ENCODE peak calls at places on chromosomes 2 and 18, in six cellular contexts. One of them, this sample, is unnamed.
A peak's percentile ranks its signal among the peaks of the same experiment; 100 is the strongest.

GRCh38 chr2:30095402-30095801 is 51.4 kb upstream of the YPEL5 start:
- ATAC-seq in upper lobe of left lung: no peak
- ATAC-seq in HCT116: no peak
- ATAC-seq in GM12878: no peak
- ATAC-seq in HepG2: no peak
- ATAC-seq in K562: no peak
- ATAC-seq in this sample: no peak

GRCh38 chr18:10421859-10422258 is 32.6 kb upstream of the APCDD1 start:
- ATAC-seq in upper lobe of left lung: no peak
- ATAC-seq in HCT116: no peak
- ATAC-seq in GM12878: no peak
- ATAC-seq in HepG2: no peak
- ATAC-seq in K562: no peak
- ATAC-seq in this sample: peak; percentile 42

GRCh38 chr2:235588750-235589149 is 94.9 kb downstream of the AGAP1 start:
- ATAC-seq in upper lobe of left lung: no peak
- ATAC-seq in HCT116: no peak
- ATAC-seq in GM12878: no peak
- ATAC-seq in HepG2: no peak
- ATAC-seq in K562: no peak
- ATAC-seq in this sample: no peak

GRCh38 chr18:22585821-22586220 is 168.1 kb upstream of the CTAGE1 start:
- ATAC-seq in upper lobe of left lung: no peak
- ATAC-seq in HCT116: no peak
- ATAC-seq in GM12878: no peak
- ATAC-seq in HepG2: no peak
- ATAC-seq in K562: no peak
- ATAC-seq in this sample: no peak

GRCh38 chr2:69581774-69582581 is 61.6 kb downstream of the AAK1 start:
- ATAC-seq in upper lobe of left lung: no peak
- ATAC-seq in HCT116: no peak
- ATAC-seq in GM12878: peak; percentile 64
- ATAC-seq in HepG2: peak; percentile 61
- ATAC-seq in K562: peak; percentile 56
- ATAC-seq in this sample: no peak

GRCh38 chr2:41894563-41895333 is 153.1 kb upstream of the PKDCC start:
- ATAC-seq in upper lobe of left lung: no peak
- ATAC-seq in HCT116: no peak
- ATAC-seq in GM12878: no peak
- ATAC-seq in HepG2: peak; percentile 93
- ATAC-seq in K562: no peak
- ATAC-seq in this sample: no peak

GRCh38 chr2:101406867-101407266 is 19.6 kb upstream of the CREG2 start:
- ATAC-seq in upper lobe of left lung: no peak
- ATAC-seq in HCT116: no peak
- ATAC-seq in GM12878: no peak
- ATAC-seq in HepG2: no peak
- ATAC-seq in K562: no peak
- ATAC-seq in this sample: no peak

GRCh38 chr2:199594443-199594842 is 136.7 kb upstream of the SATB2 start:
- ATAC-seq in upper lobe of left lung: peak; percentile 31
- ATAC-seq in HCT116: no peak
- ATAC-seq in GM12878: no peak
- ATAC-seq in HepG2: peak; percentile 35
- ATAC-seq in K562: no peak
- ATAC-seq in this sample: no peak

GRCh38 chr2:136253288-136254004 is 135.5 kb upstream of the CXCR4 start:
- ATAC-seq in upper lobe of left lung: no peak
- ATAC-seq in HCT116: no peak
- ATAC-seq in GM12878: peak; percentile 10
- ATAC-seq in HepG2: no peak
- ATAC-seq in K562: no peak
- ATAC-seq in this sample: peak; percentile 34

GRCh38 chr2:105711394-105711793 is 33.3 kb upstream of the NCK2 start:
- ATAC-seq in upper lobe of left lung: no peak
- ATAC-seq in HCT116: no peak
- ATAC-seq in GM12878: no peak
- ATAC-seq in HepG2: no peak
- ATAC-seq in K562: no peak
- ATAC-seq in this sample: no peak
- TF ChIP-seq POLR2A in upper lobe of left lung: no peak
- TF ChIP-seq POLR2A in HCT116: no peak
- TF ChIP-seq POLR2A in GM12878: no peak
- TF ChIP-seq POLR2A in HepG2: no peak
- TF ChIP-seq POLR2A in K562: no peak
- TF ChIP-seq POLR2A in this sample: no peak

DNA sequence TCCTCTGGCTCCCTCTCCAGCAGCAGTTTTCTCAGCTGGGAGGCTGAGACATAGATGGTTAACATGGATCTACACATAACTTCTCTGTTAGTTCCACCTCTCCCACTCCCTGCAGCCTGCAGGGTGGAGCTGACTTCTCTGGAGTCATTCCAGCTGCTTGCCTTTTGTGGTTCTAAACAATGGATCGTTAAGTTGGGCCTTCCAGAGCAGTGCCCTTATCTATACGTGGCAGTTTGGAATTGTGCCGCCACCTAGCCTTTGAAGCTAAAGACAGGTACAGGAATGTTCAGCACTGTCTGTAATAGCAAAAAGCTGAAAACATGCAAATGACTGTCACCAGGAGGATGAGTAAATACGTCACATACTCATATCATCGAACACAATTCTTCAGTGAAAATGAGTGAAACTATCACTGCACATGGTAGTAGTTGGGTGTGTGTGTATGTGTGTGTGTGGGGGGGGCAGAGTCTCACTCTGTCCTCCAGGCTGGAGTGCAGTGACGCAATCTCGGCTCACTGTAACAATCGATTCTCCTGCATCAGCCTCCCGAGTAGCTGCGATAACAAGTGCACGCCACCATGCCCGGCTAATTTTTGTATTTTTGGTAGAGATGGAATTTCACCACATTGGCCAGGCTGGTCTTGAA is 50.3 kb downstream of the SH2D6 start:
- ATAC-seq in upper lobe of left lung: no peak
- ATAC-seq in HCT116: peak; percentile 85
- ATAC-seq in GM12878: no peak
- ATAC-seq in HepG2: peak; percentile 80
- ATAC-seq in K562: peak; percentile 80
- ATAC-seq in this sample: no peak
- TF ChIP-seq POLR2AphosphoS5 in upper lobe of left lung: no peak
- TF ChIP-seq POLR2AphosphoS5 in HCT116: peak; percentile 29
- TF ChIP-seq POLR2AphosphoS5 in GM12878: no peak
- TF ChIP-seq POLR2AphosphoS5 in HepG2: no peak
- TF ChIP-seq POLR2AphosphoS5 in K562: no peak
- TF ChIP-seq POLR2AphosphoS5 in this sample: no peak

DNA sequence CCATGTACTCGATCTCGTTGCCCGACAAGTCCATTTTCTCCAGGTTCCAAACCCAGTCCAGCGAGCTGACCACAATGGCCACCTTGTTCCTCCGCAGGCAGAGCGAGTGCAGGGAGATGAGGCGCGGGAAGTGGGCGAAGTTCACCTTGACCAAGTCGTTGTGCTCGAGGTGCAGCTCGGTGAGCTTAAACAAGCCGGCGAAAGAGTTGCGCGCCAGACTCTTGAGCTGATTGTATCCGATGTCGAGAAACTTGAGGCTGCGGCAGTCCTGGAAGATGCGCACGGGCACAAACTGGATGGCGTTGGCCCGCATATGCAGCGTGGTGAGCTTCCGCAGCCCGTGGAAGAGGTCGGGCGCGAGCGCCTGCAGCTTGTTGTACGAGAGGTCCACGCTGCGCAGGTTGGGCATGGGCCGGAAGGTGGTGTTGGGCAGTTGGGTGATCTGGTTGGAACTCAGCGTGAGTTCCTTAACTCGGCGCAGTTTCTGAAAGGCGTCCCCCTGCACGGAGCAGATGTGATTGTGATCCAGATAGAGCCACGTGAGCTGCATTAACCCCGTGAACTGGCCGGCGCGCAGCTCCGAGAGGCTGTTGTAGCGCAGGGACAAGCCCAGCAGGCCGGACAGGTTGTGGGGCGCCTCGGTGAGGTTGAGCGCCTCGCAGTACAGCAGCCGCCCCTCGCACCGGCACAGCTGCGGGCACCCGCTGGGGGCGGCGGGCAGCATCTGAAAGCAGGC is 1.4 kb downstream of the LRRTM1 start:
- ATAC-seq in upper lobe of left lung: peak; percentile 32
- ATAC-seq in HCT116: no peak
- ATAC-seq in GM12878: no peak
- ATAC-seq in HepG2: no peak
- ATAC-seq in K562: peak; percentile 41
- ATAC-seq in this sample: peak; percentile 32
- H3K27me3 ChIP-seq in upper lobe of left lung: peaks cover 22% of the 10 kb centered on the region
- H3K27me3 ChIP-seq in HCT116: no peaks in the 10 kb centered on the region
- H3K27me3 ChIP-seq in GM12878: peaks cover 8% of the 10 kb centered on the region
- H3K27me3 ChIP-seq in HepG2: peaks cover 2% of the 10 kb centered on the region
- H3K27me3 ChIP-seq in K562: peaks cover 24% of the 10 kb centered on the region
- H3K27me3 ChIP-seq in this sample: peaks cover 46% of the 10 kb centered on the region

GRCh38 chr2:217922101-217923006 is 80.4 kb downstream of the TNS1 start:
- ATAC-seq in upper lobe of left lung: peak; percentile 9
- ATAC-seq in HCT116: no peak
- ATAC-seq in GM12878: no peak
- ATAC-seq in HepG2: peak; percentile 77
- ATAC-seq in K562: no peak
- ATAC-seq in this sample: peak; percentile 65
- TF ChIP-seq POLR2A in upper lobe of left lung: no peak
- TF ChIP-seq POLR2A in HCT116: no peak
- TF ChIP-seq POLR2A in GM12878: no peak
- TF ChIP-seq POLR2A in HepG2: no peak
- TF ChIP-seq POLR2A in K562: no peak
- TF ChIP-seq POLR2A in this sample: peak; percentile 34

DNA sequence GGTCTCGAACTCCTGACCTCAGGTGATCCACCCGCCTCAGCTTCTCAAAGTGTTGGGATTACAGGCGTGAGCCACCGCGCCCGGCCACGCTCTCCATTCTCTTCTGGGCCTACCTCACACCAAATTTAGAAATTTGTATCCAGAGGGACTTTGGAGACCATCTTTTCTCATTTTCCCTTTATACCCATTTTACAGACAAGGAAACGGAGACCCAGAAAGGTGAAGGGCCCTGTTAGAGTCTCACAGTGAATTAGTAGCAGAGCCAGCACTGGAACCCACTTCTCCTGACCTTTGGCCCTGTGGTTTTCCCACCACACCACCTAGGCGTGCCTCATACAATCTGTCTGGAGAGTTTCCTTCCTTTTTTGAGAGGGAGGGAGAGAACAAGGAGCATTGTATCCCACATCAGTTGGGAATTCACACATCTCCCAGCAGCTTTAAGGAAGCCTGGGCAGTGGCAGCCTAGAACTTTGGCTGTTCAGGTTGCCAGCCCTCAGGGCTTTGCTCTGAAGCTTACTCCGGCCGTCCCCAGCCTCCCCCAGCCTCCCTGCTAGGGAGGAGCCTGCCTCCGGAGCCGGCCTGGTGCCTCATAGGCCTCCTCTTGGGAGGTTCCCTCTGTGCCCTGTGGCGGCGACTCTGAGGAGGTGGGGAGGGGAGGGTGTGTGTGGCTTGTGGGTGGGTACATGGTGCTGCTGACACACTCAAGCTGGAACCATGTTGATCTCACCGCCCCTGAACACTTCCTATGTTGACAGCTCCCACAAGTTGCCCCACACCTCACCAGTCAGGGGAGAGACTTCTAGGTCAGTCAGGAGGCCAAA is 13.8 kb downstream of the FOSL2 start:
- ATAC-seq in upper lobe of left lung: peak; percentile 65
- ATAC-seq in HCT116: peak; percentile 25
- ATAC-seq in GM12878: no peak
- ATAC-seq in HepG2: no peak
- ATAC-seq in K562: peak; percentile 37
- ATAC-seq in this sample: peak; percentile 52
- TF ChIP-seq POLR2AphosphoS5 in upper lobe of left lung: peak; percentile 77
- TF ChIP-seq POLR2AphosphoS5 in HCT116: no peak
- TF ChIP-seq POLR2AphosphoS5 in GM12878: no peak
- TF ChIP-seq POLR2AphosphoS5 in HepG2: no peak
- TF ChIP-seq POLR2AphosphoS5 in K562: no peak
- TF ChIP-seq POLR2AphosphoS5 in this sample: no peak

GRCh38 chr18:60176271-60176670 is 196.3 kb downstream of the MC4R start:
- ATAC-seq in upper lobe of left lung: no peak
- ATAC-seq in HCT116: no peak
- ATAC-seq in GM12878: no peak
- ATAC-seq in HepG2: no peak
- ATAC-seq in K562: no peak
- ATAC-seq in this sample: no peak
- H3K27me3 ChIP-seq in upper lobe of left lung: no peaks in the 10 kb centered on the region
- H3K27me3 ChIP-seq in HCT116: no peaks in the 10 kb centered on the region
- H3K27me3 ChIP-seq in GM12878: no peaks in the 10 kb centered on the region
- H3K27me3 ChIP-seq in HepG2: no peaks in the 10 kb centered on the region
- H3K27me3 ChIP-seq in K562: no peaks in the 10 kb centered on the region
- H3K27me3 ChIP-seq in this sample: no peaks in the 10 kb centered on the region

GRCh38 chr2:215409331-215410127 is 26.3 kb downstream of the FN1 start:
- ATAC-seq in upper lobe of left lung: no peak
- ATAC-seq in HCT116: peak; percentile 60
- ATAC-seq in GM12878: peak; percentile 36
- ATAC-seq in HepG2: peak; percentile 22
- ATAC-seq in K562: no peak
- ATAC-seq in this sample: no peak
- TF ChIP-seq POLR2A in upper lobe of left lung: no peak
- TF ChIP-seq POLR2A in HCT116: no peak
- TF ChIP-seq POLR2A in GM12878: no peak
- TF ChIP-seq POLR2A in HepG2: no peak
- TF ChIP-seq POLR2A in K562: no peak
- TF ChIP-seq POLR2A in this sample: no peak

DNA sequence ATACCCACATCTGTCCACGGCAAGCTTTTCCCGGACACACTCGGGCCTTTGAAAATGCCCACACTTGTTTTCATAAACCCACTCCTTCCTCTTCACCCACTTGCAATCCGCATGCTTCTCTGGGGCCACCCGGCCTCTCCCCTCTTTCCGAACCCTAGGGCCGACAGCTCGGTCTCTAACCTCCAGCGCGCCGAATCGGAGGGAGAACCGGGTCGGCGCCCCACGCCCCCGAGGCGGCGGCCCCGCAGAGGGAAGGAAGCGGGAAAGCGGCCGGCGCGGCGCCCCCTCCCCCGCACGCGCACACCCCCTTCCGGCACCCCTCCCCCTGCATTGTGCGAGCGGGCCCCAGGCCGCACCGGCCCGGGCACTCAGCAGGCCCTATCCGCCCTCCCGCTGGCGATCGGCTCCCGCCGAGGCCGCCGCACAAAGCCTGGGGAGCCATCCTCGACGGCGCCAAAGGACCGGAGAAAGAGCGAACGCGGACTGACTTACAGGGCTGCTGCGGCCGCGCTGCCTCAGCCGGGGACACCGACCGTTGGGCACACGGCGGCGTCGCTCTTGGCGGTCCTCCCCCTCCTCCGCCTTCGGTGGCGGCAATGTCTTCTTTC is 435 bp downstream of the PUM2 start:
- ATAC-seq in upper lobe of left lung: peak; percentile 71
- ATAC-seq in HCT116: peak; percentile 58
- ATAC-seq in GM12878: peak; percentile 62
- ATAC-seq in HepG2: peak; percentile 60
- ATAC-seq in K562: peak; percentile 74
- ATAC-seq in this sample: peak; percentile 43
- TF ChIP-seq POLR2AphosphoS5 in upper lobe of left lung: no peak
- TF ChIP-seq POLR2AphosphoS5 in HCT116: no peak
- TF ChIP-seq POLR2AphosphoS5 in GM12878: peak; percentile 18
- TF ChIP-seq POLR2AphosphoS5 in HepG2: peak; percentile 54
- TF ChIP-seq POLR2AphosphoS5 in K562: peak; percentile 67
- TF ChIP-seq POLR2AphosphoS5 in this sample: no peak

This sample was measured in gastroesophageal sphincter.